ENCODE peak calls at places on chromosomes 5 and 9, in eight cellular contexts. H is stomach; L is CD8-positive, alpha-beta T cell; B is AG04450; Z is GM06990; Q is epithelial cell of esophagus; C is choroid plexus epithelial cell; X is IMR-90. S is an unnamed sample.

GRCh38 chr9:21455320-21455719 is 15.1 kb downstream of the IFNA1 start:
- DNase-seq in H (no peak), L (peak), B (no peak), Z (no peak), Q (peak), C (peak), X (peak), S (peak)

GRCh38 chr5:30878751-30879150 is 314.7 kb upstream of the CDH6 start:
- DNase-seq in H (no peak), L (no peak), B (no peak), Z (no peak), Q (peak), C (no peak), X (no peak), S (no peak)

GRCh38 chr5:69042915-69043795 is 50.7 kb upstream of the SLC30A5 start:
- DNase-seq in H (peak), L (peak), B (peak), Z (peak), Q (peak), C (peak), X (peak), S (peak)

GRCh38 chr5:96067902-96068614 is 106.4 kb upstream of the ELL2 start:
- DNase-seq in H (no peak), L (no peak), B (peak), Z (no peak), Q (peak), C (peak), X (peak), S (peak)

GRCh38 chr5:2913306-2913705 is 161.8 kb upstream of the IRX2 start:
- DNase-seq in H (no peak), L (no peak), B (no peak), Z (no peak), Q (no peak), C (no peak), X (no peak), S (no peak)

GRCh38 chr9:74412236-74412979 is 84.7 kb upstream of the RORB start:
- DNase-seq in H (no peak), L (no peak), B (no peak), Z (no peak), Q (peak), C (no peak), X (no peak), S (no peak)

GRCh38 chr9:86405926-86406325 is 51.7 kb upstream of the TUT7 start:
- DNase-seq in H (no peak), L (no peak), B (peak), Z (no peak), Q (peak), C (peak), X (peak), S (peak)

GRCh38 chr9:123359546-123359945 is 3.5 kb downstream of the CRB2 start:
- DNase-seq in H (no peak), L (no peak), B (no peak), Z (no peak), Q (no peak), C (no peak), X (no peak), S (no peak)

DNA sequence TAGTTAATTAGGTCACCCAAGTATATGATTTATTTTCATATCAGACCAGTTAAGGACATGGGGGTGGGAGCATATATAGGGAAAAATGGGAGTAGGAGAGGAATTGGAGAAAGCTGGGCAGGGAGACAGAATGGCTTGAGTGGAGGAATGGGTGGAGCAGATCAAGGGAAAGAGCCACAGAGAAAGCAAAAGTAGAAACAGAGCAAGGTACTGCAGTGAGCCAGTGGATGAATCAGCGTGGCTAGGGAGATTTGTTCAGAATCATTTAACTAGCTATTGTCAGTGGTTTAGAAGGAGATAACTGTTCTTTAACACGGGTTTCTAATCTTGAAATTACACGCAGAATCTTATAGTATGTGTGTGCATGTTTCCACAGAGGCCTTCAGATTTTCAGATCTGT is 37.4 kb downstream of the SNX24 start:
- DNase-seq in H (no peak), L (no peak), B (no peak), Z (no peak), Q (peak), C (peak), X (peak), S (peak)
- TF ChIP-seq CTCF in H (no peak), L (no peak), B (no peak), Z (no peak), Q (no peak), C (no peak), X (no peak), S (no peak)

GRCh38 chr9:136553581-136553980 is 7.7 kb upstream of the NOTCH1 start:
- DNase-seq in H (no peak), L (no peak), B (no peak), Z (no peak), Q (no peak), C (no peak), X (no peak), S (no peak)

GRCh38 chr9:136552117-136552685 is 6.4 kb upstream of the NOTCH1 start:
- DNase-seq in H (no peak), L (no peak), B (peak), Z (no peak), Q (peak), C (peak), X (peak), S (peak)

GRCh38 chr9:136550439-136551085 is 4.7 kb upstream of the NOTCH1 start:
- DNase-seq in H (no peak), L (no peak), B (no peak), Z (no peak), Q (peak), C (no peak), X (no peak), S (no peak)

GRCh38 chr9:136549010-136549980 is 3.4 kb upstream of the NOTCH1 start:
- DNase-seq in H (no peak), L (no peak), B (no peak), Z (no peak), Q (no peak), C (no peak), X (no peak), S (no peak)

GRCh38 chr9:136551401-136552116 is 5.7 kb upstream of the NOTCH1 start:
- DNase-seq in H (peak), L (no peak), B (no peak), Z (peak), Q (peak), C (peak), X (peak), S (peak)
- H3K4me3 ChIP-seq in H (peak), L (no peak), B (peak), Z (peak), Q (peak), C (no peak), X (no peak), S (peak)

DNA sequence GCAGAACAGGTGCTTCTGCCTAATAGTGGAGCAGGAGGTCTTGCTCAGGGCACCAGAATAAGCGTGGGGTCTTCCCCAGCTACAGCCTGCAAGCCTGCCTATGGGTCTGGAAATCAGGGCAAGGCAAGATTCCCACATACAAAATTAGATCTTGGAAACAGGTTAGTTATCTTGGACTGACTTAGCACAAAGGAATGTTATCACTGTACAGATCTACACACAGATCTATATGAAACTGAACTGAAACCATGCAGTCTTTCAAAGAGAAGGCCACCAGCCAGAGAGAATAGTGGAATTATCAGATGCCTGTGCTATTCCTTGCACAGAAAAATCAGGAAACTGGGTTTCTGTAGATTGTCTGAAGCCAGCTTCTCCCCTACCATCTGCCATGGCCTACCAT is 585.7 kb downstream of the ACTL7B start:
- DNase-seq in H (no peak), L (no peak), B (no peak), Z (no peak), Q (peak), C (peak), X (peak), S (no peak)
- TF ChIP-seq CTCF in H (no peak), L (no peak), B (no peak), Z (no peak), Q (peak), C (no peak), X (peak), S (no peak)

DNA sequence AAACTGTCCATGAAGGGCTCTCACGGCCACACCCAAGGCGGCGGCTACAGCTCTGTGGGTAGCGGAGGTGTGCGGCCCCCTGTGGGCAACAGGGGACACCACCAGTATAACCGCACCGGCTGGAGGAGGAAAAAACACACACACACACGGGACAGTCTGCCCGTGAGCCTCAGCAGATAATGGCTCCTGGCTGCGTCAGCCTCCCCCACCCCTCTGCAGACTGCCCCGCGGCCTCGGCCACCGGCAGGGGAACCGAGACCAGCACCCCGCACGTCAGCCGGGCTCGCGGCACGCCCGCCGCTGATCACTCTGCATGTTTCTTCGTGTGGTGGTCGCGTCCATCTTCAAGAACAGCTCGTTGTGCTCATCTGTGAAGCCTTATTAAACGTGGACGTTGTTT is 41.5 kb downstream of the TENT4A start:
- DNase-seq in H (no peak), L (no peak), B (no peak), Z (no peak), Q (no peak), C (no peak), X (no peak), S (no peak)
- H3K4me3 ChIP-seq in H (no peak), L (no peak), B (no peak), Z (no peak), Q (no peak), C (no peak), X (no peak), S (no peak)

GRCh38 chr5:122775713-122776084 is 819 bp downstream of the SNX2 start:
- DNase-seq in H (no peak), L (no peak), B (no peak), Z (peak), Q (no peak), C (peak), X (no peak), S (peak)

GRCh38 chr5:122774519-122774860 is 390 bp upstream of the SNX2 start:
- DNase-seq in H (no peak), L (no peak), B (no peak), Z (no peak), Q (no peak), C (no peak), X (no peak), S (no peak)

GRCh38 chr5:122773615-122774014 is 1.3 kb upstream of the SNX2 start:
- DNase-seq in H (no peak), L (no peak), B (no peak), Z (no peak), Q (no peak), C (peak), X (no peak), S (no peak)

GRCh38 chr5:122776143-122776542 is 1.3 kb downstream of the SNX2 start:
- DNase-seq in H (no peak), L (no peak), B (no peak), Z (no peak), Q (no peak), C (no peak), X (no peak), S (no peak)

GRCh38 chr5:122774861-122775712 is at the start of gene SNX2:
- DNase-seq in H (peak), L (peak), B (peak), Z (peak), Q (peak), C (peak), X (peak), S (peak)
- TF ChIP-seq CTCF in H (no peak), L (peak), B (peak), Z (peak), Q (peak), C (peak), X (no peak), S (no peak)

GRCh38 chr5:103510851-103511553 is 51.6 kb downstream of the NUDT12 start:
- DNase-seq in H (no peak), L (no peak), B (no peak), Z (no peak), Q (peak), C (peak), X (no peak), S (no peak)
- H3K4me3 ChIP-seq in H (no peak), L (no peak), B (no peak), Z (no peak), Q (no peak), C (no peak), X (no peak), S (no peak)

GRCh38 chr9:133429641-133430161 is 7.5 kb downstream of the ADAMTS13 start:
- DNase-seq in H (peak), L (no peak), B (no peak), Z (no peak), Q (peak), C (peak), X (peak), S (no peak)
- TF ChIP-seq CTCF in H (peak), L (no peak), B (peak), Z (peak), Q (peak), C (peak), X (peak), S (peak)

GRCh38 chr9:114591206-114591853 is 3.8 kb downstream of the ATP6V1G1 start:
- DNase-seq in H (no peak), L (no peak), B (no peak), Z (no peak), Q (no peak), C (peak), X (no peak), S (peak)
- H3K4me3 ChIP-seq in H (peak), L (peak), B (no peak), Z (peak), Q (no peak), C (no peak), X (no peak), S (no peak)

DNA sequence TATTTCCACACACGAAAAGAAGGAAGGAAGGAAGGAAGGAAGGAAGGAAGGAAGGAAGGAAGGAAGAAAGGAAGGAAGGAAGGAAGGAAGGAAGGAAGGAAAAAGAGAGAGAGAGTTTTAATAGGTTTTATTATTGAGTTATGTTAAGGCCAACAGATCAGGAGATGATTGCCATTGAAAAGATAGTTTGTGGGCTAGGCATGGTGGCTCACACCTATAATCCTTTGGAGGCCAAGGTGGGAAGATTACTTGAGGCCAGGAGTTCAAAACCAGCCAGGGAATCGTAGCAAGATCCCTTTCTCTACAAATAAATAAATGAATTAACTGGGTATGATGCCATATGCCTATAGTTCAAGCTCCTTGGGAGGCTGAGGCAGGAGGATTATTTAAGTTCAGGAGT is 877.2 kb downstream of the TLE4 start:
- DNase-seq in H (no peak), L (no peak), B (no peak), Z (no peak), Q (no peak), C (no peak), X (no peak), S (no peak)
- TF ChIP-seq CTCF in H (no peak), L (no peak), B (no peak), Z (no peak), Q (no peak), C (no peak), X (no peak), S (no peak)

S was measured in fibroblast of mammary gland.